ENCODE peak calls at places on chromosomes 4 and X, in five cellular contexts. One of them, this sample, is unnamed.

GRCh38 chrX:83469551-83469950 is 38.5 kb upstream of the POU3F4 start:
- DNase-seq in NCI-H2029: no peak
- DNase-seq in substantia nigra: no peak
- DNase-seq in LoVo: peak; percentile 3
- DNase-seq in BJ: no peak
- DNase-seq in this sample: no peak

GRCh38 chr4:6913350-6913749 is 3.7 kb downstream of the TBC1D14 start:
- DNase-seq in BJ: no peak
- DNase-seq in LoVo: no peak
- DNase-seq in substantia nigra: no peak
- DNase-seq in NCI-H2029: no peak
- DNase-seq in this sample: no peak

GRCh38 chr4:71941001-71941400 is 90.8 kb upstream of the NPFFR2 start:
- DNase-seq in LoVo: no peak
- DNase-seq in NCI-H2029: no peak
- DNase-seq in BJ: no peak
- DNase-seq in substantia nigra: no peak
- DNase-seq in this sample: no peak

GRCh38 chr4:112765317-112765989 is 128.5 kb downstream of the LARP7 start:
- DNase-seq in LoVo: no peak
- DNase-seq in substantia nigra: no peak
- DNase-seq in BJ: no peak
- DNase-seq in NCI-H2029: no peak
- DNase-seq in this sample: no peak

GRCh38 chrX:140756948-140757347 is 47.4 kb downstream of the LINC00632 start:
- DNase-seq in substantia nigra: no peak
- DNase-seq in LoVo: no peak
- DNase-seq in NCI-H2029: no peak
- DNase-seq in BJ: no peak
- DNase-seq in this sample: no peak

GRCh38 chr4:106450249-106450648 is 81.7 kb upstream of the GIMD1 start:
- DNase-seq in BJ: no peak
- DNase-seq in LoVo: no peak
- DNase-seq in substantia nigra: no peak
- DNase-seq in NCI-H2029: no peak
- DNase-seq in this sample: no peak

GRCh38 chrX:129781134-129782014 is 1.6 kb downstream of the SASH3 start:
- DNase-seq in NCI-H2029: no peak
- DNase-seq in LoVo: no peak
- DNase-seq in BJ: no peak
- DNase-seq in substantia nigra: no peak
- DNase-seq in this sample: no peak

GRCh38 chrX:130834149-130834548 is 68.9 kb downstream of the ENOX2 start:
- DNase-seq in LoVo: no peak
- DNase-seq in BJ: no peak
- DNase-seq in substantia nigra: no peak
- DNase-seq in NCI-H2029: no peak
- DNase-seq in this sample: no peak

GRCh38 chr4:159319027-159319426 is 216.1 kb downstream of the RAPGEF2 start:
- DNase-seq in BJ: no peak
- DNase-seq in LoVo: no peak
- DNase-seq in NCI-H2029: no peak
- DNase-seq in substantia nigra: no peak
- DNase-seq in this sample: no peak

GRCh38 chr4:170853422-170854021 is 763.8 kb upstream of the AADAT start:
- DNase-seq in BJ: no peak
- DNase-seq in substantia nigra: no peak
- DNase-seq in LoVo: peak; percentile 59
- DNase-seq in NCI-H2029: no peak
- DNase-seq in this sample: peak; percentile 11

GRCh38 chrX:133971586-133971985 is 13.8 kb downstream of the GPC3 start:
- DNase-seq in BJ: no peak
- DNase-seq in LoVo: no peak
- DNase-seq in NCI-H2029: no peak
- DNase-seq in substantia nigra: no peak
- DNase-seq in this sample: no peak

GRCh38 chr4:186808635-186809018 is 85.0 kb upstream of the FAT1 start:
- DNase-seq in LoVo: peak; percentile 49
- DNase-seq in BJ: peak; percentile 69
- DNase-seq in substantia nigra: no peak
- DNase-seq in NCI-H2029: no peak
- DNase-seq in this sample: peak; percentile 61

GRCh38 chr4:85126991-85127591 is 160.6 kb upstream of the WDFY3 start:
- DNase-seq in BJ: no peak
- DNase-seq in substantia nigra: no peak
- DNase-seq in LoVo: no peak
- DNase-seq in NCI-H2029: no peak
- DNase-seq in this sample: no peak

GRCh38 chr4:143336828-143337599 is at the start of gene GAB1:
- DNase-seq in BJ: no peak
- DNase-seq in LoVo: peak; percentile 76
- DNase-seq in substantia nigra: peak; percentile 63
- DNase-seq in NCI-H2029: peak; percentile 17
- DNase-seq in this sample: peak; percentile 72

GRCh38 chrX:68874076-68874475 is 45.3 kb downstream of the EFNB1 start:
- DNase-seq in LoVo: no peak
- DNase-seq in BJ: no peak
- DNase-seq in NCI-H2029: no peak
- DNase-seq in substantia nigra: no peak
- DNase-seq in this sample: no peak

GRCh38 chrX:29687687-29688086 is 527.7 kb upstream of the MAGEB2 start:
- DNase-seq in NCI-H2029: no peak
- DNase-seq in BJ: no peak
- DNase-seq in substantia nigra: no peak
- DNase-seq in LoVo: no peak
- DNase-seq in this sample: no peak

GRCh38 chr4:6019316-6020263 is 1.4 kb upstream of the C4orf50 start:
- DNase-seq in substantia nigra: peak; percentile 23
- DNase-seq in BJ: no peak
- DNase-seq in NCI-H2029: peak; percentile 20
- DNase-seq in LoVo: peak; percentile 72
- DNase-seq in this sample: peak; percentile 24

GRCh38 chrX:18895157-18895952 is 88.6 kb downstream of the PHKA2 start:
- DNase-seq in LoVo: no peak
- DNase-seq in BJ: no peak
- DNase-seq in substantia nigra: no peak
- DNase-seq in NCI-H2029: no peak
- DNase-seq in this sample: no peak

GRCh38 chrX:20267924-20268701 is 1.4 kb upstream of the RPS6KA3 start:
- DNase-seq in BJ: no peak
- DNase-seq in LoVo: no peak
- DNase-seq in substantia nigra: peak; percentile 27
- DNase-seq in NCI-H2029: no peak
- DNase-seq in this sample: peak; percentile 61

GRCh38 chr4:78638324-78639172 is 87.0 kb downstream of the ANXA3 start:
- DNase-seq in substantia nigra: no peak
- DNase-seq in BJ: no peak
- DNase-seq in LoVo: no peak
- DNase-seq in NCI-H2029: no peak
- DNase-seq in this sample: no peak

GRCh38 chrX:106936246-106936645 is 16.0 kb downstream of the CLDN2 start:
- DNase-seq in substantia nigra: no peak
- DNase-seq in NCI-H2029: no peak
- DNase-seq in LoVo: no peak
- DNase-seq in BJ: no peak
- DNase-seq in this sample: no peak

GRCh38 chr4:13322681-13323101 is 161.4 kb downstream of the RAB28 start:
- DNase-seq in BJ: peak; percentile 88
- DNase-seq in LoVo: no peak
- DNase-seq in NCI-H2029: no peak
- DNase-seq in substantia nigra: no peak
- DNase-seq in this sample: no peak

GRCh38 chrX:121000589-121000988 is 15.0 kb upstream of the CT47A1 start:
- DNase-seq in LoVo: peak; percentile 1
- DNase-seq in substantia nigra: no peak
- DNase-seq in NCI-H2029: no peak
- DNase-seq in BJ: no peak
- DNase-seq in this sample: no peak

GRCh38 chr4:83208371-83208770 is 76.2 kb downstream of the COQ2 start:
- DNase-seq in BJ: no peak
- DNase-seq in LoVo: peak; percentile 56
- DNase-seq in substantia nigra: no peak
- DNase-seq in NCI-H2029: no peak
- DNase-seq in this sample: no peak

GRCh38 chr4:140158234-140159030 is 4.4 kb upstream of the MAML3 start:
- DNase-seq in NCI-H2029: peak; percentile 91
- DNase-seq in LoVo: no peak
- DNase-seq in BJ: no peak
- DNase-seq in substantia nigra: no peak
- DNase-seq in this sample: no peak

GRCh38 chrX:17553451-17553850 is 178.5 kb downstream of the NHS start:
- DNase-seq in NCI-H2029: no peak
- DNase-seq in LoVo: no peak
- DNase-seq in BJ: peak; percentile 19
- DNase-seq in substantia nigra: no peak
- DNase-seq in this sample: no peak

GRCh38 chr4:187799735-187800134 is 195.8 kb upstream of the ZFP42 start:
- DNase-seq in BJ: no peak
- DNase-seq in substantia nigra: no peak
- DNase-seq in NCI-H2029: no peak
- DNase-seq in LoVo: no peak
- DNase-seq in this sample: no peak

GRCh38 chr4:6926681-6927478 is 17.3 kb downstream of the TBC1D14 start:
- DNase-seq in substantia nigra: no peak
- DNase-seq in BJ: no peak
- DNase-seq in LoVo: no peak
- DNase-seq in NCI-H2029: no peak
- DNase-seq in this sample: no peak

GRCh38 chr4:184477201-184477999 is 3.0 kb upstream of the IRF2 start:
- DNase-seq in NCI-H2029: no peak
- DNase-seq in substantia nigra: peak; percentile 67
- DNase-seq in LoVo: no peak
- DNase-seq in BJ: no peak
- DNase-seq in this sample: no peak

GRCh38 chrX:15952212-15952611 is 97.6 kb upstream of the AP1S2 start:
- DNase-seq in NCI-H2029: no peak
- DNase-seq in LoVo: no peak
- DNase-seq in substantia nigra: no peak
- DNase-seq in BJ: no peak
- DNase-seq in this sample: no peak

GRCh38 chr4:124334119-124334518 is 378.4 kb downstream of the ANKRD50 start:
- DNase-seq in substantia nigra: no peak
- DNase-seq in BJ: peak; percentile 48
- DNase-seq in NCI-H2029: peak; percentile 33
- DNase-seq in LoVo: peak; percentile 66
- DNase-seq in this sample: no peak

GRCh38 chrX:100381613-100382012 is 28.5 kb downstream of the PCDH19 start:
- DNase-seq in substantia nigra: no peak
- DNase-seq in NCI-H2029: no peak
- DNase-seq in BJ: no peak
- DNase-seq in LoVo: no peak
- DNase-seq in this sample: no peak

GRCh38 chr4:61514991-61515390 is 314.9 kb downstream of the ADGRL3 start:
- DNase-seq in LoVo: no peak
- DNase-seq in substantia nigra: no peak
- DNase-seq in BJ: no peak
- DNase-seq in NCI-H2029: no peak
- DNase-seq in this sample: no peak

GRCh38 chrX:101617211-101618191 is at the start of gene ARMCX6:
- DNase-seq in LoVo: no peak
- DNase-seq in substantia nigra: peak; percentile 69
- DNase-seq in NCI-H2029: peak; percentile 29
- DNase-seq in BJ: no peak
- DNase-seq in this sample: peak; percentile 76

GRCh38 chr4:138178566-138178965 is 63.6 kb downstream of the SLC7A11 start:
- DNase-seq in substantia nigra: no peak
- DNase-seq in LoVo: no peak
- DNase-seq in BJ: no peak
- DNase-seq in NCI-H2029: no peak
- DNase-seq in this sample: no peak

This sample was measured in uterus.